ENCODE peak calls at places on chromosomes 16 and 17, in four cellular contexts. J is effector memory CD4-positive, alpha-beta T cell; N is epithelial cell of esophagus; G is fibroblast of villous mesenchyme. C is an unnamed sample.

GRCh38 chr16:83733301-83733700 is 74.5 kb upstream of the HSBP1 start:
- DNase-seq in J (no peak), G (no peak), N (no peak), C (no peak)

GRCh38 chr16:82587289-82587688 is 39.5 kb upstream of the CDH13 start:
- DNase-seq in G (no peak), J (no peak), N (no peak), C (no peak)

GRCh38 chr17:9859781-9860180 is 34.1 kb downstream of the GLP2R start:
- DNase-seq in J (no peak), G (no peak), N (no peak), C (no peak)

GRCh38 chr16:19235478-19235877 is 50.1 kb upstream of the CLEC19A start:
- DNase-seq in J (no peak), G (no peak), N (no peak), C (no peak)

GRCh38 chr17:79243603-79243990 is 169.0 kb downstream of the ENGASE start:
- DNase-seq in J (no peak), N (no peak), G (no peak), C (no peak)

GRCh38 chr16:84714028-84714427 is 14.2 kb downstream of the USP10 start:
- DNase-seq in J (no peak), G (no peak), N (no peak), C (no peak)

GRCh38 chr16:69542974-69543373 is 22.8 kb upstream of the NFAT5 start:
- DNase-seq in N (peak), J (no peak), G (no peak), C (no peak)

GRCh38 chr17:67982034-67982640 is 14.1 kb downstream of the C17orf58 start:
- DNase-seq in G (peak), N (no peak), J (no peak), C (no peak)

GRCh38 chr16:77794586-77794985 is 6.2 kb downstream of the VAT1L start:
- DNase-seq in J (no peak), G (peak), N (peak), C (no peak)

GRCh38 chr16:15996432-15997109 is 47.2 kb downstream of the ABCC1 start:
- DNase-seq in J (no peak), N (peak), G (peak), C (no peak)

GRCh38 chr16:30523768-30524574 is 2.4 kb downstream of the ZNF768 start:
- DNase-seq in N (no peak), J (no peak), G (no peak), C (no peak)

GRCh38 chr17:30172560-30172959 is 55.9 kb downstream of the NSRP1 start:
- DNase-seq in J (no peak), G (no peak), N (peak), C (no peak)

GRCh38 chr17:56173958-56174357 is 20.7 kb downstream of the ANKFN1 start:
- DNase-seq in G (no peak), N (no peak), J (no peak), C (peak)

GRCh38 chr17:32382526-32383223 is 32.7 kb downstream of the ZNF207 start:
- DNase-seq in G (no peak), N (no peak), J (no peak), C (no peak)

GRCh38 chr17:58643147-58643546 is 48.7 kb downstream of the TEX14 start:
- DNase-seq in N (peak), J (no peak), G (peak), C (no peak)

GRCh38 chr17:48441862-48442261 is 11.8 kb upstream of the SKAP1 start:
- DNase-seq in J (no peak), N (no peak), G (no peak), C (no peak)

GRCh38 chr16:9821331-9821730 is 360.9 kb downstream of the GRIN2A start:
- DNase-seq in N (no peak), G (no peak), J (no peak), C (no peak)

GRCh38 chr16:9826630-9827029 is 355.6 kb downstream of the GRIN2A start:
- DNase-seq in J (no peak), G (no peak), N (no peak), C (no peak)

GRCh38 chr16:9821970-9822369 is 360.3 kb downstream of the GRIN2A start:
- DNase-seq in G (no peak), J (no peak), N (no peak), C (no peak)

GRCh38 chr16:9823510-9823909 is 358.7 kb downstream of the GRIN2A start:
- DNase-seq in N (no peak), G (no peak), J (no peak), C (no peak)

GRCh38 chr16:9824191-9824590 is 358.0 kb downstream of the GRIN2A start:
- DNase-seq in N (no peak), J (no peak), G (no peak), C (no peak)
- H3K4me3 ChIP-seq in N (no peak), J (no peak), G (no peak), C (no peak)

DNA sequence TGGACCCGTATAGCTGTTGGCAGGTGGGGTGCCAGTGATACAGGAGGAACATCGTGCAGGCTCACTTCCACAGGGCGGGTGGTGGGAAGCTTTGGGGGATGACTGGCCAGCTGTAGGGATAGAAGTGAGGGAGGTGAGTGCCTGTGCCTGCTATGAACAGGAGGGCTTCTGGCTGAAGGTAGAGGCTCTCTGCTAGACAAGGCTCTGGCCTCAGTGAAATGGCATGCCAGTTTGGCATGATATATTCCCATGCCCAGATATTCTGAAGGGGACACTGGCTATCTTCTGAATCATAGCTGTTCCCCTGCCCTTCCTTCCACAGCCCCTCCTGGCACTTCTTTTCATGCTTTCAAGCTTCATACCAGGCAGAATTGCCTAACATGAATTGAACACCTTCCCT is 19.1 kb downstream of the PHAF1 start:
- DNase-seq in G (no peak), J (no peak), N (no peak), C (no peak)
- H3K4me3 ChIP-seq in G (no peak), J (no peak), N (no peak), C (no peak)

DNA sequence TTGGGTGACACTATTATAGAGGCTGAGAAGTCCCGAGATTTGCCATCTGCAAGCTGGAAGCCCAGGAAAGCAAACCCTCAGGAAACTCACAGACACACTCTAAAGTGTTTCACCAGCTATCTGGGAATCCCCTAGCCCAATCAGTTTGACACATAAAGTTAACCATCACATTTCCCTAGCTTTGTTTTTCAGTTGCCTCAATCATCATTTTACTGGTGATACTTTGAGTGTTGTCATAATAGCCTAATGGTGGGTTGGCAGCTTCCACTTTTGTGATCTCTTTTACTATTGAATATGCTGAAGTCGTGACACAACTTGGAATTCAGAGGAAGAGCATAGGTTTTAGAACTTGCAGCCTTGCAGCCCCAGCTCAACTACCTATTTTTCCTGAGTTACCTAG is 1.9 kb downstream of the SGF29 start:
- DNase-seq in G (no peak), J (no peak), N (no peak), C (no peak)
- H3K4me3 ChIP-seq in G (no peak), J (no peak), N (no peak), C (no peak)

DNA sequence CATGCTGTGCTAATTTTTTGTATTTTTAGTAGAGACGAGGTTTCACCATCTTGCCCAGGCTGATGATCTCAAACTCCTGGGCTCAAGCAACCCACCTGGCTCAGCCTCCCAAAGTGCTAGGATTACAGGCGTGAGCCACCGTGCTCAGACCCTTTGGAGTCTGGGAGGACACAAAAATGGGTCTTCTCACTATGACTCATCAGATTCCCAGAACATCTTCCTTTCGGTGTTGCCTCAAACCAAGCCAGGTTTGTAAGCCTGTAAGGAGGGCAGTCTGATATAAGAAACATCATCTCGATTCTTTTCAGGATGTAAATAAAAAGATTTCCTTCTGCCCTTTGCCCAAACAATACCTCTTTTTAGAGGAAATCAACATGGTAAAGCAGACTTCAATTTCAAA is 409.7 kb downstream of the GRIN2A start:
- DNase-seq in G (no peak), N (no peak), J (no peak), C (no peak)
- H3K4me3 ChIP-seq in G (no peak), N (no peak), J (no peak), C (no peak)

DNA sequence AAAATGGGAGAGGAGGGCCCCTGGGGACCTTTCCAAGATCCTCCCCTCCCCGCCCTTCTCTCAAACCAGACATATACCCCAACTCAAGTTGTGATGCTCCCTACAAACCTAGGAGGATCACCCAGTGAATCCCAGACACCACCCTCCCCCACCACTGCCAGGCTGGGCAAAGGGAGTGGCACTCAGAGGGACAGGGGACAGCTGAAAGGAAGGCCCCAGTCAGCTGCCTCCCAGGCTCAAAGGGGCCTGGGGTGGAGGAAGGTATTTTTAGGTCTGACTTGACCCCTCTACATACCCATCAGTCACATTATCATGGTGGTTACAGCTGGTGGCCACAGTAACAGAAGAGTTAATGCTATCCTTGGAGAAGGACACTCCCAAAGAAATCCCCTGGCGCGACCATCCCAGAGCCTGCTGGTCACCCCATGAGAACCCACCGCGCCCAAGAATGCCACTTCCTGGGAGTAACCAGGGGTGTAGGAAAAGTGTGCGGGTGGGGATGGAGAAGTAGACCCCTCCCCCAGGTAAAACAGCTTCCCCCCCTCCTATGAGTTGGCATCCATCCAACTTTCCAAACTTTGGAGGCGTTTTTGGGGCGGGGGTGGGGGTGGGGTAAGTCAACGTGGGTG is 1.2 kb downstream of the CACNB1 start:
- DNase-seq in J (no peak), G (no peak), N (no peak), C (no peak)
- H3K4me3 ChIP-seq in J (no peak), G (peak), N (peak), C (peak)

GRCh38 chr17:42312035-42312284 is 23.7 kb downstream of the STAT5A start:
- DNase-seq in J (no peak), N (no peak), G (no peak), C (no peak)
- H3K4me3 ChIP-seq in J (no peak), N (no peak), G (no peak), C (peak)

GRCh38 chr17:64658931-64659330 is 3.2 kb downstream of the SMURF2 start:
- DNase-seq in N (peak), G (no peak), J (no peak), C (no peak)
- H3K4me3 ChIP-seq in N (no peak), G (no peak), J (no peak), C (no peak)

DNA sequence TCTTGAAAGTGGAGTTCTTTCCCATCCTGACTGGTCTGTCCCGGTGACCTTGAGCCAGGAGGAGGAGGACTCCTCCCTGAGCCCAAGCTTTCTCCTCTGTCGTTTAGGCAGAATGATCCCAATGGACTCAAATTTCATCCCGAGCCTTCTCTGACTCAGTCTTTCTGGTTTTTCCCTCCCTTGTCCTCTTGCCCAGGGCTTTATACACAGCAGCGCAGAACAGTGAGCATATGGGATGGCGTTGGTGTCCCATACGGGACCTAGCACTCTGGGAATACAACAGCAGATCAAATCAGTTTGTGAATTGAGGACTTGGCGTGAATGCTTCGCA is 950 bp upstream of the XYLT1 start:
- DNase-seq in J (no peak), N (no peak), G (no peak), C (no peak)
- H3K4me3 ChIP-seq in J (no peak), N (no peak), G (no peak), C (no peak)

C was measured in Jurkat, Clone E6-1.